ENCODE peak calls at places on chromosomes 12 and 14, in seven cellular contexts. P, L, Q, F, O, H and C are unnamed samples.
A peak's percentile ranks its signal among the peaks of the same experiment; 100 is the strongest.

GRCh38 chr12:128603573-128604120 is 220.1 kb downstream of the SLC15A4 start:
- DNase-seq in P (no peak), L (no peak), Q (no peak), F (no peak), O (peak; percentile 17), H (no peak), C (no peak)

GRCh38 chr12:14185441-14186192 is 179.9 kb upstream of the ATF7IP start:
- DNase-seq in P (no peak), L (peak; percentile 25), Q (peak; percentile 26), F (peak; percentile 93), O (peak; percentile 61), H (no peak), C (peak; percentile 54)

GRCh38 chr14:67269338-67270060 is 28.3 kb downstream of the PALS1 start:
- DNase-seq in P (no peak), L (no peak), Q (no peak), F (peak; percentile 77), O (no peak), H (no peak), C (no peak)

GRCh38 chr14:21825147-21825743 is 151.6 kb upstream of the OR4E1 start:
- DNase-seq in P (no peak), L (peak; percentile 62), Q (peak; percentile 68), F (peak; percentile 91), O (no peak), H (no peak), C (no peak)

GRCh38 chr12:88052686-88053085 is 23.5 kb upstream of the C12orf50 start:
- DNase-seq in P (no peak), L (peak; percentile 19), Q (peak; percentile 30), F (peak; percentile 62), O (peak; percentile 13), H (no peak), C (no peak)

GRCh38 chr12:102484017-102484731 is 3.8 kb upstream of the IGF1 start:
- DNase-seq in P (peak; percentile 37), L (peak; percentile 64), Q (peak; percentile 26), F (peak; percentile 70), O (peak; percentile 54), H (peak; percentile 76), C (peak; percentile 14)

GRCh38 chr12:98592825-98593322 is 612 bp upstream of the SLC25A3 start:
- DNase-seq in P (no peak), L (peak; percentile 25), Q (no peak), F (no peak), O (no peak), H (no peak), C (no peak)

GRCh38 chr14:72094844-72095582 is 162.8 kb downstream of the RGS6 start:
- DNase-seq in P (no peak), L (no peak), Q (no peak), F (no peak), O (no peak), H (no peak), C (no peak)

GRCh38 chr14:82854131-82854530 is 1320.5 kb upstream of the SEL1L start:
- DNase-seq in P (no peak), L (no peak), Q (no peak), F (peak; percentile 53), O (no peak), H (no peak), C (no peak)

GRCh38 chr12:48183091-48183875 is at the start of gene CCDC184:
- DNase-seq in P (peak; percentile 71), L (peak; percentile 47), Q (no peak), F (peak; percentile 95), O (peak; percentile 60), H (peak; percentile 78), C (no peak)

GRCh38 chr14:31027847-31028246 is 1.7 kb upstream of the STRN3 start:
- DNase-seq in P (no peak), L (no peak), Q (no peak), F (no peak), O (no peak), H (no peak), C (no peak)

GRCh38 chr14:24928501-24928900 is 121.4 kb downstream of the STXBP6 start:
- DNase-seq in P (no peak), L (no peak), Q (no peak), F (no peak), O (no peak), H (no peak), C (no peak)

GRCh38 chr12:62128186-62128965 is 131.8 kb upstream of the USP15 start:
- DNase-seq in P (no peak), L (no peak), Q (no peak), F (no peak), O (no peak), H (no peak), C (no peak)

GRCh38 chr12:54526800-54527630 is 22.4 kb upstream of the PDE1B start:
- DNase-seq in P (no peak), L (peak; percentile 59), Q (peak; percentile 23), F (peak; percentile 93), O (peak; percentile 25), H (no peak), C (no peak)

GRCh38 chr14:44960146-44960545 is 1.6 kb downstream of the KLHL28 start:
- DNase-seq in P (no peak), L (no peak), Q (no peak), F (no peak), O (no peak), H (no peak), C (no peak)

GRCh38 chr12:64621257-64621942 is 11.1 kb downstream of the RASSF3 start:
- DNase-seq in P (no peak), L (no peak), Q (no peak), F (no peak), O (no peak), H (no peak), C (no peak)

GRCh38 chr14:32078030-32078793 is 1.1 kb downstream of the ARHGAP5 start:
- DNase-seq in P (peak; percentile 42), L (peak; percentile 31), Q (peak; percentile 70), F (peak; percentile 8), O (peak; percentile 43), H (peak; percentile 69), C (peak; percentile 32)

DNA sequence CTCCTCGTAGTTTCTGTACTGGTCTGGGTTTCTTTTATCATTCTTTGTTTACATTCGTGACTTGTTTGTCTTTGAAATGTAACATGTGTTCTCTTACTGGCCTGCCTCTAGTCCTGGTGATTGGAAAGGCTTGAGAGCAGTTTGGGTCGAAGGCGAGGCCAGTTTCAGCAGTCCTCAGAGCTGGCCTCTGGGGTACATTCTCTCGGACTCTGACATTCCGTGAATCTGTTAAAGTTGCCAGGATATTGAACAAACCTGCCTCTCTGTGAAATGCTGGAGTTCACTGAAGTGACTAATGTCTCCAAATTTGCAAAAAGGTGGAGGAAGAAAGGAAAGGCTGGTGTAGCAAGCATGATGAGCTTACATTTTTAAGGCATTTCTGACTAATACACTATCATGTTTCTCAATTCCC is 1.5 kb downstream of the PLEKHA5 start:
- DNase-seq in P (peak; percentile 23), L (peak; percentile 28), Q (peak; percentile 41), F (peak; percentile 62), O (peak; percentile 16), H (no peak), C (peak; percentile 15)
- H3K4me3 ChIP-seq in P (peak overlapping the region; percentile 68), L (peak overlapping the region; percentile 86), Q (peak overlapping the region; percentile 82), F (peak overlapping the region; percentile 82), O (peak overlapping the region; percentile 77), H (peak overlapping the region; percentile 83), C (peak overlapping the region; percentile 86)

GRCh38 chr14:99192823-99193222 is 79.2 kb downstream of the BCL11B start:
- DNase-seq in P (no peak), L (no peak), Q (no peak), F (no peak), O (no peak), H (no peak), C (no peak)

GRCh38 chr14:99194136-99194535 is 77.9 kb downstream of the BCL11B start:
- DNase-seq in P (no peak), L (no peak), Q (no peak), F (no peak), O (no peak), H (no peak), C (no peak)

GRCh38 chr14:99189201-99189801 is 82.7 kb downstream of the BCL11B start:
- DNase-seq in P (no peak), L (no peak), Q (no peak), F (no peak), O (no peak), H (no peak), C (no peak)

GRCh38 chr14:99190696-99191662 is 81.0 kb downstream of the BCL11B start:
- DNase-seq in P (no peak), L (no peak), Q (no peak), F (peak; percentile 35), O (no peak), H (no peak), C (no peak)

GRCh38 chr14:99191663-99192621 is 80.1 kb downstream of the BCL11B start:
- DNase-seq in P (peak; percentile 62), L (no peak), Q (no peak), F (no peak), O (peak; percentile 52), H (peak; percentile 78), C (peak; percentile 68)
- TF ChIP-seq POLR2AphosphoS5 in P (no peak), L (no peak), Q (no peak), F (no peak), O (peak; percentile 35), H (no peak), C (peak; percentile 49)

DNA sequence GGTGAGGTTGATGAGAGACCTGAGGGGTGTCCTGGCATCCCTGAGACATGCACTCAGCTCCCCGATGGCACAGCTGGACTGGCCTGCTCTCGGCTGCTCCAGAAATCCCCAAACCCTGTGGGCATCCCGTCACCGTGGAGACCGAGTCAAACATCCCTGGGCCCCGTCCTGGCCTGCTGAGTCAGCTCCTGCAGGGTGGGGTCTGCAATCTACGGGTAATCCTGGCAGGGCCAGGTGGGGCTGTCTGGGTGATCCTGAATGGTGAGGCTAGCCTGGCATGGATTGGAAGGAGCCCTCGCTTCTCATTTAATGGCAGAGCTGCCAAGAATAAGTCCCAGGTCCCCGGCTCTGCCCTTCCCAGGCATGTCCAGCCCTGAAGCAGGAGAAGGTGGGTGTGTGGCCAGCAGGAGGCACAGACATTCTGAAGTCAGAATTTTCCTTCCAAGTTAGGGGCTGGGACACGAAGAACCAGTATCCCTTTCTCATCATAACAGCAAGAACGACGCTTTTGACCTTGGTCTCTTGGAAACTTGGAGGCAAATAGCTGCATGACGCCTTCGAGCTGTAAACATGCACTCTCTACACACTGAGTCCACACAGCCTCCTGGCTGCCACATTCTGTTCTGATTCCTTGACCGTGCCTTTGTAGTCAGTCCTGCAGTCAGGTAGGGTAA is 17.7 kb upstream of the SERPINA4 start:
- DNase-seq in P (no peak), L (no peak), Q (peak; percentile 39), F (peak; percentile 5), O (no peak), H (no peak), C (peak; percentile 24)
- H3K4me3 ChIP-seq in P (no peak overlapping the region), L (no peak overlapping the region), Q (no peak overlapping the region), F (no peak overlapping the region), O (no peak overlapping the region), H (no peak overlapping the region), C (no peak overlapping the region)

DNA sequence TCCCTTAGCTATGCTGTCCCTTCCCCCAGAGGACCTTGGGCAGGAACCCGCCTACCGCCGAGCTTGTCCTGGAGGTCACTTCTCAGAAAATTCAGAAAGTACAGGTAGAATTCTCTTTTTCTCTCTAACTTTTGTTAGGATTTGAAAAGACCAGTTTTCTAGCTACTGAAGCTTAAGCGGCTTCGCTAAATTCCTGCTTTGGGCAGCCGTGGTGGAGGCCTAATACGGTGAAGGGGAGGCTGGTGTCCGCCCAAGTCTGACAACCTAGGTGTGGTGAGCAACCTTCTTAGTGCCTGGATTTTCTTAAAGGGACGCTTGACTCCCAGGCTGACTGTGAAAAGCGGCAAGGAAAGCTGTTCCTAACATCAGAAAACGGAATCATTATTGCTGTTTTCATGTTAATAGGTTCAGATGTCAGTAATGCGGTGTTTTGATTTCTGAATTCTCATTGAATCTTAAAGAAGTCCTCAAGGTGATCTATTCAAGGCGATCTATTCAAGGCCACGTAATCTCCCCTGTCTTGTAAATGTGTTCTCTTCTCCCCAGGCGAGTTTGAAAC is 835 bp downstream of the FGD4 start:
- DNase-seq in P (no peak), L (peak; percentile 16), Q (no peak), F (peak; percentile 77), O (peak; percentile 63), H (no peak), C (peak; percentile 28)
- TF ChIP-seq POLR2AphosphoS5 in P (no peak), L (no peak), Q (no peak), F (no peak), O (peak; percentile 24), H (no peak), C (no peak)